ENCODE peak calls at places on chromosomes 1 and 21, in nine cellular contexts. One of them, this sample, is unnamed. For H3K27me3 and H3K4me1, the result is how much of the 10 kb centered on the place peaks cover.

GRCh38 chr1:44819594-44820327 is 11.4 kb downstream of the BTBD19 start:
- DNase-seq in aorta: peak
- DNase-seq in heart right ventricle: peak
- DNase-seq in ovary: peak
- DNase-seq in mesendoderm: peak
- DNase-seq in K562: peak
- DNase-seq in heart left ventricle: peak
- DNase-seq in H9: peak
- DNase-seq in esophagus muscularis mucosa: no peak
- DNase-seq in this sample: peak

GRCh38 chr1:177914603-177915002 is 55.3 kb downstream of the SEC16B start:
- DNase-seq in aorta: no peak
- DNase-seq in heart right ventricle: no peak
- DNase-seq in ovary: no peak
- DNase-seq in mesendoderm: no peak
- DNase-seq in K562: no peak
- DNase-seq in heart left ventricle: no peak
- DNase-seq in H9: no peak
- DNase-seq in esophagus muscularis mucosa: no peak
- DNase-seq in this sample: no peak

GRCh38 chr1:200473698-200474371 is 64.0 kb upstream of the ZNF281 start:
- DNase-seq in aorta: no peak
- DNase-seq in heart right ventricle: no peak
- DNase-seq in ovary: no peak
- DNase-seq in mesendoderm: no peak
- DNase-seq in K562: no peak
- DNase-seq in heart left ventricle: no peak
- DNase-seq in H9: no peak
- DNase-seq in esophagus muscularis mucosa: no peak
- DNase-seq in this sample: no peak

GRCh38 chr1:21818661-21819060 is 6.6 kb downstream of the LDLRAD2 start:
- DNase-seq in aorta: no peak
- DNase-seq in heart right ventricle: peak
- DNase-seq in ovary: no peak
- DNase-seq in mesendoderm: peak
- DNase-seq in K562: peak
- DNase-seq in heart left ventricle: peak
- DNase-seq in H9: peak
- DNase-seq in esophagus muscularis mucosa: no peak
- DNase-seq in this sample: no peak

GRCh38 chr1:86375688-86376087 is 20.4 kb downstream of the ODF2L start:
- DNase-seq in aorta: no peak
- DNase-seq in heart right ventricle: no peak
- DNase-seq in ovary: no peak
- DNase-seq in mesendoderm: no peak
- DNase-seq in K562: no peak
- DNase-seq in heart left ventricle: no peak
- DNase-seq in H9: no peak
- DNase-seq in esophagus muscularis mucosa: no peak
- DNase-seq in this sample: no peak

GRCh38 chr1:225688345-225688744 is 35.4 kb upstream of the ENAH start:
- DNase-seq in aorta: no peak
- DNase-seq in heart right ventricle: no peak
- DNase-seq in ovary: no peak
- DNase-seq in mesendoderm: no peak
- DNase-seq in K562: no peak
- DNase-seq in heart left ventricle: no peak
- DNase-seq in H9: no peak
- DNase-seq in esophagus muscularis mucosa: no peak
- DNase-seq in this sample: no peak

GRCh38 chr1:155761746-155762400 is 73.0 kb downstream of the DAP3 start:
- DNase-seq in aorta: peak
- DNase-seq in heart right ventricle: no peak
- DNase-seq in ovary: no peak
- DNase-seq in mesendoderm: no peak
- DNase-seq in K562: no peak
- DNase-seq in heart left ventricle: no peak
- DNase-seq in H9: no peak
- DNase-seq in esophagus muscularis mucosa: no peak
- DNase-seq in this sample: no peak

GRCh38 chr1:115331531-115332331 is 6.3 kb downstream of the NGF start:
- DNase-seq in aorta: no peak
- DNase-seq in heart right ventricle: no peak
- DNase-seq in ovary: no peak
- DNase-seq in mesendoderm: no peak
- DNase-seq in K562: no peak
- DNase-seq in heart left ventricle: no peak
- DNase-seq in H9: no peak
- DNase-seq in esophagus muscularis mucosa: no peak
- DNase-seq in this sample: no peak

GRCh38 chr1:211638723-211639122 is 36.7 kb downstream of the NEK2 start:
- DNase-seq in aorta: no peak
- DNase-seq in heart right ventricle: no peak
- DNase-seq in ovary: no peak
- DNase-seq in mesendoderm: no peak
- DNase-seq in K562: no peak
- DNase-seq in heart left ventricle: no peak
- DNase-seq in H9: no peak
- DNase-seq in esophagus muscularis mucosa: no peak
- DNase-seq in this sample: no peak

GRCh38 chr1:230191079-230191478 is 124.0 kb downstream of the GALNT2 start:
- DNase-seq in aorta: no peak
- DNase-seq in heart right ventricle: no peak
- DNase-seq in ovary: no peak
- DNase-seq in mesendoderm: no peak
- DNase-seq in K562: peak
- DNase-seq in heart left ventricle: peak
- DNase-seq in H9: no peak
- DNase-seq in esophagus muscularis mucosa: peak
- DNase-seq in this sample: no peak

GRCh38 chr1:36693116-36693515 is 210.4 kb upstream of the CSF3R start:
- DNase-seq in aorta: no peak
- DNase-seq in heart right ventricle: no peak
- DNase-seq in ovary: no peak
- DNase-seq in mesendoderm: no peak
- DNase-seq in K562: no peak
- DNase-seq in heart left ventricle: no peak
- DNase-seq in H9: peak
- DNase-seq in esophagus muscularis mucosa: no peak
- DNase-seq in this sample: no peak

GRCh38 chr21:27759091-27759659 is 792.3 kb upstream of the ADAMTS5 start:
- DNase-seq in aorta: peak
- DNase-seq in heart right ventricle: peak
- DNase-seq in ovary: no peak
- DNase-seq in mesendoderm: peak
- DNase-seq in K562: no peak
- DNase-seq in heart left ventricle: peak
- DNase-seq in H9: peak
- DNase-seq in esophagus muscularis mucosa: no peak
- DNase-seq in this sample: no peak

GRCh38 chr1:109564189-109564878 is 15.9 kb downstream of the GNAI3 start:
- DNase-seq in aorta: no peak
- DNase-seq in heart right ventricle: no peak
- DNase-seq in ovary: no peak
- DNase-seq in mesendoderm: peak
- DNase-seq in K562: no peak
- DNase-seq in heart left ventricle: no peak
- DNase-seq in H9: no peak
- DNase-seq in esophagus muscularis mucosa: no peak
- DNase-seq in this sample: no peak

GRCh38 chr1:113760102-113760804 is 967 bp upstream of the PHTF1 start:
- DNase-seq in aorta: no peak
- DNase-seq in heart right ventricle: no peak
- DNase-seq in ovary: no peak
- DNase-seq in mesendoderm: peak
- DNase-seq in K562: no peak
- DNase-seq in heart left ventricle: no peak
- DNase-seq in H9: no peak
- DNase-seq in esophagus muscularis mucosa: no peak
- DNase-seq in this sample: no peak

GRCh38 chr1:110783292-110783918 is 89.5 kb upstream of the CD53 start:
- DNase-seq in aorta: no peak
- DNase-seq in heart right ventricle: no peak
- DNase-seq in ovary: no peak
- DNase-seq in mesendoderm: peak
- DNase-seq in K562: peak
- DNase-seq in heart left ventricle: peak
- DNase-seq in H9: peak
- DNase-seq in esophagus muscularis mucosa: no peak
- DNase-seq in this sample: no peak

GRCh38 chr1:18927654-18928272 is 25.4 kb upstream of the ALDH4A1 start:
- DNase-seq in aorta: no peak
- DNase-seq in heart right ventricle: no peak
- DNase-seq in ovary: no peak
- DNase-seq in mesendoderm: no peak
- DNase-seq in K562: no peak
- DNase-seq in heart left ventricle: no peak
- DNase-seq in H9: no peak
- DNase-seq in esophagus muscularis mucosa: no peak
- DNase-seq in this sample: no peak
- H3K27ac ChIP-seq in aorta: peak
- H3K27ac ChIP-seq in heart right ventricle: peak
- H3K27ac ChIP-seq in ovary: no peak
- H3K27ac ChIP-seq in mesendoderm: no peak
- H3K27ac ChIP-seq in K562: no peak
- H3K27ac ChIP-seq in heart left ventricle: peak
- H3K27ac ChIP-seq in H9: no peak
- H3K27ac ChIP-seq in esophagus muscularis mucosa: peak
- H3K27ac ChIP-seq in this sample: peak

DNA sequence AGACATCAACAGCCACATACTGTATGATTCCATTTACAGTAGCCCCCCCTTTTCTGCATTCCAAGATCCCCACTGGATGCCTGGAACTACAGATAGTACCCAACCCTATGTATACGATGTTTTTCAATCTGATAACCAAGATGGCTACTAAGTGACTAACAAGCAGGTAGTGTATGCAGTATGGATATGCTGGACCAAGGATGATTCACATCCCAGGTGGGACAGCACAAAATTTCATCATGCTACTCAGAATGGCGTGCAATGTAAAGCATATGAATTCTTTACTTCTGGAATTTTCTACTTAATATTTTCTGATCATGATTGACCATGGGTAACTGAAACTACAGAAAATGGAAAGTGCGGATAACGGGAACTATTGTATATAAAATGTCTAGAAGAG is 30.0 kb upstream of the MRPS6 start:
- DNase-seq in aorta: no peak
- DNase-seq in heart right ventricle: no peak
- DNase-seq in ovary: no peak
- DNase-seq in mesendoderm: no peak
- DNase-seq in K562: no peak
- DNase-seq in heart left ventricle: no peak
- DNase-seq in H9: no peak
- DNase-seq in esophagus muscularis mucosa: no peak
- DNase-seq in this sample: no peak
- H3K27me3 ChIP-seq in aorta: under half
- H3K27me3 ChIP-seq in heart right ventricle: under half
- H3K27me3 ChIP-seq in ovary: under half
- H3K27me3 ChIP-seq in mesendoderm: under half
- H3K27me3 ChIP-seq in K562: under half
- H3K27me3 ChIP-seq in heart left ventricle: under half
- H3K27me3 ChIP-seq in H9: under half
- H3K27me3 ChIP-seq in esophagus muscularis mucosa: under half
- H3K27me3 ChIP-seq in this sample: under half

GRCh38 chr1:27591622-27592021 is 12.3 kb downstream of the AHDC1 start:
- DNase-seq in aorta: no peak
- DNase-seq in heart right ventricle: no peak
- DNase-seq in ovary: no peak
- DNase-seq in mesendoderm: no peak
- DNase-seq in K562: no peak
- DNase-seq in heart left ventricle: no peak
- DNase-seq in H9: no peak
- DNase-seq in esophagus muscularis mucosa: no peak
- DNase-seq in this sample: no peak
- H3K4me1 ChIP-seq in aorta: under half
- H3K4me1 ChIP-seq in heart right ventricle: half or more
- H3K4me1 ChIP-seq in ovary: half or more
- H3K4me1 ChIP-seq in mesendoderm: under half
- H3K4me1 ChIP-seq in K562: under half
- H3K4me1 ChIP-seq in heart left ventricle: half or more
- H3K4me1 ChIP-seq in H9: under half
- H3K4me1 ChIP-seq in esophagus muscularis mucosa: half or more
- H3K4me1 ChIP-seq in this sample: under half

GRCh38 chr21:34519013-34519412 is 7.0 kb upstream of the KCNE1 start:
- DNase-seq in aorta: no peak
- DNase-seq in heart right ventricle: no peak
- DNase-seq in ovary: no peak
- DNase-seq in mesendoderm: peak
- DNase-seq in K562: no peak
- DNase-seq in heart left ventricle: no peak
- DNase-seq in H9: no peak
- DNase-seq in esophagus muscularis mucosa: no peak
- DNase-seq in this sample: no peak
- H3K27ac ChIP-seq in aorta: no peak
- H3K27ac ChIP-seq in heart right ventricle: peak
- H3K27ac ChIP-seq in ovary: no peak
- H3K27ac ChIP-seq in mesendoderm: no peak
- H3K27ac ChIP-seq in K562: no peak
- H3K27ac ChIP-seq in heart left ventricle: no peak
- H3K27ac ChIP-seq in H9: no peak
- H3K27ac ChIP-seq in esophagus muscularis mucosa: peak
- H3K27ac ChIP-seq in this sample: peak

GRCh38 chr21:44702111-44702972 is 5.4 kb downstream of the KRTAP10-12 start:
- DNase-seq in aorta: no peak
- DNase-seq in heart right ventricle: no peak
- DNase-seq in ovary: no peak
- DNase-seq in mesendoderm: no peak
- DNase-seq in K562: no peak
- DNase-seq in heart left ventricle: no peak
- DNase-seq in H9: no peak
- DNase-seq in esophagus muscularis mucosa: peak
- DNase-seq in this sample: no peak
- H3K27me3 ChIP-seq in aorta: under half
- H3K27me3 ChIP-seq in heart right ventricle: half or more
- H3K27me3 ChIP-seq in ovary: under half
- H3K27me3 ChIP-seq in mesendoderm: under half
- H3K27me3 ChIP-seq in K562: under half
- H3K27me3 ChIP-seq in heart left ventricle: under half
- H3K27me3 ChIP-seq in H9: under half
- H3K27me3 ChIP-seq in esophagus muscularis mucosa: half or more
- H3K27me3 ChIP-seq in this sample: under half

GRCh38 chr1:234730110-234730509 is 120.1 kb upstream of the IRF2BP2 start:
- DNase-seq in aorta: no peak
- DNase-seq in heart right ventricle: no peak
- DNase-seq in ovary: no peak
- DNase-seq in mesendoderm: no peak
- DNase-seq in K562: no peak
- DNase-seq in heart left ventricle: no peak
- DNase-seq in H9: no peak
- DNase-seq in esophagus muscularis mucosa: no peak
- DNase-seq in this sample: no peak
- H3K4me1 ChIP-seq in aorta: under half
- H3K4me1 ChIP-seq in heart right ventricle: half or more
- H3K4me1 ChIP-seq in ovary: under half
- H3K4me1 ChIP-seq in mesendoderm: under half
- H3K4me1 ChIP-seq in K562: half or more
- H3K4me1 ChIP-seq in heart left ventricle: under half
- H3K4me1 ChIP-seq in H9: under half
- H3K4me1 ChIP-seq in esophagus muscularis mucosa: under half
- H3K4me1 ChIP-seq in this sample: under half

This sample was measured in left lung.